ENCODE peak calls at places on chromosomes 12 and 14, in six cellular contexts. I, T, Q, E, N and A are unnamed samples.

GRCh38 chr14:60922050-60922449 is 58.8 kb downstream of the TRMT5 start:
- DNase-seq in I (no peak), T (no peak), Q (no peak), E (peak; percentile 41), N (no peak), A (no peak)

GRCh38 chr12:6792522-6793201 is 3.3 kb downstream of the CD4 start:
- DNase-seq in I (no peak), T (peak; percentile 78), Q (peak; percentile 33), E (peak; percentile 9), N (peak; percentile 57), A (no peak)

GRCh38 chr12:116881325-116881866 is at the start of gene HRK:
- DNase-seq in I (no peak), T (no peak), Q (no peak), E (no peak), N (no peak), A (no peak)

GRCh38 chr14:37709419-37710195 is 114.2 kb downstream of the TTC6 start:
- DNase-seq in I (no peak), T (no peak), Q (no peak), E (peak; percentile 39), N (no peak), A (no peak)

GRCh38 chr14:87992349-87992719 is 648 bp downstream of the GALC start:
- DNase-seq in I (no peak), T (no peak), Q (no peak), E (no peak), N (no peak), A (no peak)

GRCh38 chr14:74531467-74531866 is 37.9 kb downstream of the ISCA2 start:
- DNase-seq in I (no peak), T (no peak), Q (no peak), E (peak; percentile 30), N (no peak), A (no peak)

GRCh38 chr12:75635606-75636444 is 124.4 kb upstream of the KRR1 start:
- DNase-seq in I (peak; percentile 70), T (no peak), Q (no peak), E (peak; percentile 98), N (no peak), A (no peak)

GRCh38 chr14:59126714-59127436 is 61.6 kb upstream of the DAAM1 start:
- DNase-seq in I (no peak), T (no peak), Q (peak; percentile 8), E (peak; percentile 57), N (no peak), A (no peak)

GRCh38 chr12:59085680-59086079 is 165.4 kb upstream of the LRIG3 start:
- DNase-seq in I (no peak), T (no peak), Q (no peak), E (peak; percentile 30), N (no peak), A (no peak)

GRCh38 chr12:47775100-47775911 is 2.3 kb downstream of the SLC48A1 start:
- DNase-seq in I (no peak), T (peak; percentile 69), Q (no peak), E (no peak), N (no peak), A (no peak)

GRCh38 chr12:71440393-71441349 is 1.1 kb downstream of the LGR5 start:
- DNase-seq in I (no peak), T (no peak), Q (no peak), E (no peak), N (no peak), A (no peak)

GRCh38 chr12:11875414-11875935 is 195.3 kb upstream of the BCL2L14 start:
- DNase-seq in I (no peak), T (no peak), Q (no peak), E (no peak), N (no peak), A (no peak)

GRCh38 chr14:91511014-91511466 is 930 bp upstream of the PPP4R3A start:
- DNase-seq in I (no peak), T (no peak), Q (no peak), E (no peak), N (no peak), A (no peak)

GRCh38 chr14:61662437-61663311 is 32.6 kb upstream of the HIF1A start:
- DNase-seq in I (no peak), T (no peak), Q (no peak), E (peak; percentile 76), N (peak; percentile 43), A (peak; percentile 40)

GRCh38 chr12:113697104-113697503 is 225.4 kb upstream of the LHX5 start:
- DNase-seq in I (no peak), T (no peak), Q (no peak), E (no peak), N (no peak), A (no peak)

GRCh38 chr14:74754157-74754556 is 9.0 kb upstream of the YLPM1 start:
- DNase-seq in I (no peak), T (no peak), Q (no peak), E (no peak), N (no peak), A (no peak)

GRCh38 chr12:51245476-51246253 is 7.0 kb downstream of the DAZAP2 start:
- DNase-seq in I (no peak), T (no peak), Q (no peak), E (no peak), N (no peak), A (no peak)

GRCh38 chr14:32662234-32662633 is 276.4 kb upstream of the NPAS3 start:
- DNase-seq in I (no peak), T (no peak), Q (no peak), E (peak; percentile 24), N (no peak), A (no peak)

GRCh38 chr12:104490850-104491249 is 34.1 kb downstream of the CHST11 start:
- DNase-seq in I (no peak), T (no peak), Q (no peak), E (no peak), N (no peak), A (no peak)

GRCh38 chr12:108722992-108723766 is 8.1 kb downstream of the CORO1C start:
- DNase-seq in I (peak; percentile 83), T (peak; percentile 82), Q (no peak), E (peak; percentile 80), N (no peak), A (no peak)

GRCh38 chr14:90409209-90409730 is 12.4 kb downstream of the CALM1 start:
- DNase-seq in I (peak; percentile 90), T (peak; percentile 94), Q (no peak), E (peak; percentile 98), N (no peak), A (no peak)

DNA sequence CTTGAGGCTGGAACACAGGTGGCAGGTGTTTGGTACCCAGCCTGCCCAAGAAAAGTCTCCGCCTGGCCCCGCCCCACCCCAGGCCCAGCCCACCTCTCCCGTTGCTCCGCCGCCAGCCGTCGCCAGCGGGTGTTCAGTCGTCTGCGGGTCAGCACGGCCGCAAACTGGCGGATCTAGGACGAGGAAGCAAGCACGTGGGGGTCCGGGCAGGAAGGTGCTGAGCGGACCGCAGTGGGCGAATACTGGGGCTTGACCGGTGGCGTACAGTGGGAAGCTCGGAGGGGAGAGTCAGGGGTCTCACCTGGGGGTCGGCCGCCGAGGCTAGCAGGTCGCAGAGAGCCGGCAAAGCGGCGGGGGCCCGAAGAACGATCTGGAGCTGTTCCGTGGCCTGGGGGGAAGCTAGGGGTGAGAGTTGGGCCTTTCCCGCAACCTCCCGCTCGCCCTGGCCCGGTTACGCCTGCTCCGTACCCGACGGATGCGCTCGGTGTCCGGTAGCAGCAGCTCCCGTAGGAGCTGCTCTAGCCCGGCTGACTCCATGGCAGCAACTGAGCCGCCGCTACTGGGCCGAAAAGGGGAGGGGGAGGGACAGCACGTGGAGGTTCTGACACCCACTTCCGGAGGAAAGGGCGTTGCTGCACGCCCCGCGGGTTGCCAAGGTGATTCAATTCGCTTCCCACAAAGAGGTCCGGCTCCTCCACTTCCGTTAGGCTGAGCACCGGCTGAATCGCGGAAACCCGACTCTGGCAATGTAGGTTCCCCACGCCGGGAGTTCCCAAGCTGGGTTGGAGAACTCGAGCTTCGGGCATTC is at the start of gene IPO4:
- DNase-seq in I (peak; percentile 94), T (peak; percentile 99), Q (peak; percentile 86), E (peak; percentile 98), N (peak; percentile 95), A (peak; percentile 87)
- TF ChIP-seq CTCF in I (no peak), T (no peak), Q (no peak), E (no peak), N (no peak), A (no peak)

GRCh38 chr12:20549115-20549719 is 145.9 kb upstream of the SLCO1C1 start:
- DNase-seq in I (no peak), T (peak; percentile 64), Q (peak; percentile 16), E (peak; percentile 49), N (no peak), A (no peak)
- TF ChIP-seq CTCF in I (peak; percentile 73), T (peak; percentile 21), Q (peak; percentile 78), E (peak; percentile 83), N (no peak), A (no peak)

GRCh38 chr12:110249716-110250225 is 31.3 kb upstream of the ATP2A2 start:
- DNase-seq in I (no peak), T (no peak), Q (no peak), E (peak; percentile 27), N (no peak), A (no peak)

GRCh38 chr12:110247340-110248095 is 33.5 kb upstream of the ATP2A2 start:
- DNase-seq in I (no peak), T (no peak), Q (no peak), E (no peak), N (no peak), A (no peak)

GRCh38 chr12:110249105-110249504 is 31.9 kb upstream of the ATP2A2 start:
- DNase-seq in I (no peak), T (no peak), Q (no peak), E (peak; percentile 20), N (no peak), A (no peak)

GRCh38 chr12:110246690-110247339 is 34.2 kb upstream of the ATP2A2 start:
- DNase-seq in I (no peak), T (no peak), Q (no peak), E (no peak), N (no peak), A (no peak)

GRCh38 chr12:110248096-110248447 is 33.0 kb upstream of the ATP2A2 start:
- DNase-seq in I (no peak), T (no peak), Q (no peak), E (no peak), N (no peak), A (no peak)
- TF ChIP-seq CTCF in I (no peak), T (no peak), Q (no peak), E (no peak), N (no peak), A (no peak)

GRCh38 chr14:64953661-64954060 is 11.1 kb upstream of the GPX2 start:
- DNase-seq in I (no peak), T (peak; percentile 42), Q (no peak), E (no peak), N (no peak), A (no peak)

GRCh38 chr14:64952598-64953309 is 10.2 kb upstream of the GPX2 start:
- DNase-seq in I (no peak), T (peak; percentile 4), Q (no peak), E (peak; percentile 32), N (no peak), A (no peak)

GRCh38 chr14:64954491-64955240 is 12.1 kb upstream of the GPX2 start:
- DNase-seq in I (no peak), T (peak; percentile 40), Q (no peak), E (no peak), N (no peak), A (no peak)

GRCh38 chr14:64951724-64952123 is 9.2 kb upstream of the GPX2 start:
- DNase-seq in I (no peak), T (peak; percentile 12), Q (no peak), E (no peak), N (no peak), A (no peak)

DNA sequence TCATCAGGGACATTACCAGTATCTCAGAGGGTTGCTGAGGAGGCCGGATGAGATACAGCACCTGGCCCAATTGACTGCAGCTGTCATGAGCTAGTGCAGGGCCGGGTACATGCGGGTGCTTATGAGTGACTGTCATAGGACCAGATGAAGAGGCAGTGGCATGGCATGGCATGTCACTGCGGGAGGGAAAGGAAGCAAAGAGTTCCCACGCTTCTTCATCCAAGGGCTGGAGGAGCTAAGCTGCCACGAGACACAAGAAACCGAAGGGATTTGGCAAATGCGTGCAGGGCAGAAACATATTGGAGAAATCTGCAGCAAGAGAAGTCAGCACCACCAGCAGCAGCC is 10.7 kb upstream of the GPX2 start:
- DNase-seq in I (no peak), T (peak; percentile 43), Q (no peak), E (no peak), N (no peak), A (no peak)
- TF ChIP-seq CTCF in I (no peak), T (no peak), Q (no peak), E (no peak), N (no peak), A (no peak)